ENCODE peak calls at places on chromosomes 4 and X, in five cellular contexts. L is neuronal stem cell, R is H1, E is H9, V is IMR-90. Z is an unnamed sample.
A peak's percentile ranks its signal among the peaks of the same experiment; 100 is the strongest.

GRCh38 chrX:71637253-71637618 is 18.9 kb upstream of the CXCR3 start:
- DNase-seq in E (no peak), V (peak; percentile 35), L (no peak), R (no peak), Z (no peak)

GRCh38 chr4:184801781-184802180 is 24.0 kb downstream of the ACSL1 start:
- DNase-seq in L (no peak), V (peak; percentile 42), E (no peak), R (no peak), Z (no peak)

GRCh38 chr4:152690706-152691651 is 11.2 kb upstream of the TMEM154 start:
- DNase-seq in V (no peak), E (no peak), L (no peak), R (no peak), Z (no peak)

GRCh38 chr4:176191974-176192373 is 3.4 kb downstream of the SPATA4 start:
- DNase-seq in L (no peak), E (no peak), R (no peak), V (peak; percentile 43), Z (no peak)

GRCh38 chrX:139113682-139114081 is 402.2 kb upstream of the FGF13 start:
- DNase-seq in V (no peak), L (no peak), R (no peak), E (no peak), Z (no peak)

GRCh38 chr4:3741217-3742011 is 24.8 kb upstream of the ADRA2C start:
- DNase-seq in L (no peak), R (no peak), V (no peak), E (no peak), Z (no peak)

GRCh38 chr4:44848466-44848865 is 122.1 kb upstream of the GNPDA2 start:
- DNase-seq in E (no peak), L (no peak), R (no peak), V (no peak), Z (no peak)

GRCh38 chr4:178293601-178294000 is 851.4 kb upstream of the AGA start:
- DNase-seq in L (no peak), V (no peak), R (no peak), E (no peak), Z (no peak)

GRCh38 chrX:12423346-12423745 is 285.1 kb downstream of the FRMPD4 start:
- DNase-seq in R (no peak), L (no peak), V (no peak), E (no peak), Z (no peak)

GRCh38 chrX:53316121-53316859 is 34.9 kb upstream of the IQSEC2 start:
- DNase-seq in R (no peak), E (no peak), L (no peak), V (no peak), Z (no peak)

GRCh38 chr4:2243682-2244380 is 1.9 kb upstream of the HAUS3 start:
- DNase-seq in V (peak; percentile 18), E (peak; percentile 31), R (no peak), L (no peak), Z (no peak)

GRCh38 chrX:70168238-70169188 is 8.8 kb upstream of the DGAT2L6 start:
- DNase-seq in R (peak; percentile 10), V (peak; percentile 77), L (no peak), E (peak; percentile 48), Z (peak; percentile 61)

GRCh38 chr4:38730830-38731646 is 51.8 kb downstream of the TLR10 start:
- DNase-seq in E (peak; percentile 92), R (peak; percentile 62), L (peak; percentile 72), V (peak; percentile 94), Z (peak; percentile 82)

GRCh38 chrX:115393271-115393670 is 103.8 kb downstream of the LUZP4 start:
- DNase-seq in E (no peak), L (no peak), V (peak; percentile 67), R (no peak), Z (no peak)

GRCh38 chr4:20773144-20773997 is 73.1 kb downstream of the PACRGL start:
- DNase-seq in E (peak; percentile 73), L (peak; percentile 67), R (peak; percentile 49), V (peak; percentile 54), Z (peak; percentile 36)

GRCh38 chrX:102934624-102935023 is 2.4 kb upstream of the RAB40AL start:
- DNase-seq in V (peak; percentile 4), E (no peak), R (no peak), L (peak; percentile 21), Z (peak; percentile 63)

DNA sequence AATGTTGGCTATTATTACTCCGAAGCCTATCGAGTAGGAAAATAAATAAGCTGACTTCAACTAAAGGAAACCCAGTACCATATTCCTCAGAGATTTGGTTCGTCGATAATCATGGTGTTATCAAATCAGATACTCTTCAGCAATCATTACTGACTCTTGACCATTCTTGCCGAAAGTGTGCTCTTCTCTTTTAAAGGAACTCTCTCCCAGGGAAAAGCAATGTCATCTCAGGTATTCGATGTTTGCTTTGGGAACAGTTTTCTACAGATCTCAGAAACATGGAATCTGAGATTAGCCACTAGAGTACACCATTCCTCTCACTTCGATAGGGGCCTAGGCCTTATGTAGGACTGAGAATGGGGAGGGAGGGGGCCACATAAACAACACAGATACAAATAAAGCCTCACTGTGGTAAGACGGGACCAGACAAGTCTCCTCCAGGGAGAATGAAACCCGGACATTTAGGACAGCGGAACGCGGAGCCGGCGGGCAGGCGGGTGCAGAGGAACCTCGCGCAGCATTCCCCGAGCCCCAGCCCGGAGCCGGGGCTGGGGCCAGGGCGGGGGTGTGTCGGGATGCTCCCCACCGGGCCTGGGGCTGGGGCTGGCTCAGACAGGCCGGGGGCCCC is 586 bp downstream of the DNAJB14 start:
- DNase-seq in L (peak; percentile 9), E (no peak), V (peak; percentile 21), R (no peak), Z (peak; percentile 38)
- H3K14ac ChIP-seq in L (peak overlapping the region; percentile 63), E (peak overlapping the region; percentile 84), V (peak overlapping the region; percentile 81), R (no peak overlapping the region), Z (peak overlapping the region; percentile 43)

DNA sequence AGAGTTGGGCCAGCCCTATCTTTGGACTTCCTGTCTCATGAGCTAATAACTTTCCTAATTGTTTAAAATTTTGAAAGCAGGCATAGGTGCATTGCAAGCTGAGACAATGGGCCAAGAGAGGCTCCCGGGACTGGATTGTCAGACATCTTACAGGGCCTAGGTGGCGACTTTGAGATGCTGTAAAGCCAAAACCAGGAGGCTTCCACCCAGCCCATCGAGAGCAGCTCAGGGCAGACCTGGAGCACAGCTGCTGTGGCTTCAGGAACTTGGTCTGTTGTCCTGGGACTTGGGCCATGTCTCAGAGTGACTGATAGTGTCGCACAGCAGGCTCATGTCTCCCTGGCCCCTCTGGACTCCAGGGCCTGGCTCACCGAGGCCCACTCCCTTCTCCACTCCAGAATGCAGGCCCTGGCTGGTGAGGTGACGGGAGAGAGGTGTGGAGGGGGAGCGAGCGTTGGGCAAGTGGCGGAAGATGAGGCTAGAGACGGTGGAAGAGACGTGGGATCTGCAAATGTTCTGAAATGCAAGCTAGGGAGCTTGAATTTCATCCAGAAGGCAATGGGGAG is 24.1 kb upstream of the MTM1 start:
- DNase-seq in E (peak; percentile 70), R (no peak), L (no peak), V (no peak), Z (peak; percentile 9)
- H3K4me1 ChIP-seq in E (peaks cover 2% of the 10 kb centered on the region), R (no peaks in the 10 kb centered on the region), L (peaks cover 4% of the 10 kb centered on the region), V (no peaks in the 10 kb centered on the region), Z (peaks cover 5% of the 10 kb centered on the region)

GRCh38 chr4:139712882-139713281 is 47.3 kb downstream of the MGST2 start:
- DNase-seq in L (no peak), E (no peak), R (no peak), V (no peak), Z (no peak)
- H3K14ac ChIP-seq in L (no peak overlapping the region), E (no peak overlapping the region), R (no peak overlapping the region), V (no peak overlapping the region), Z (no peak overlapping the region)

GRCh38 chr4:168674869-168675268 is 178.0 kb downstream of the PALLD start:
- DNase-seq in R (no peak), E (no peak), L (no peak), V (peak; percentile 6), Z (no peak)

GRCh38 chr4:168679397-168680176 is 182.7 kb downstream of the PALLD start:
- DNase-seq in L (no peak), E (no peak), R (no peak), V (peak; percentile 59), Z (peak; percentile 26)

GRCh38 chr4:168677879-168678278 is 181.0 kb downstream of the PALLD start:
- DNase-seq in L (no peak), V (no peak), E (no peak), R (no peak), Z (no peak)

GRCh38 chr4:168677063-168677462 is 180.2 kb downstream of the PALLD start:
- DNase-seq in R (no peak), E (no peak), L (no peak), V (no peak), Z (no peak)

GRCh38 chr4:168678751-168679366 is 182.0 kb downstream of the PALLD start:
- DNase-seq in E (no peak), R (no peak), L (no peak), V (no peak), Z (no peak)
- H3K4me1 ChIP-seq in E (no peaks in the 10 kb centered on the region), R (no peaks in the 10 kb centered on the region), L (no peaks in the 10 kb centered on the region), V (peaks cover 15% of the 10 kb centered on the region), Z (peaks cover 21% of the 10 kb centered on the region)

DNA sequence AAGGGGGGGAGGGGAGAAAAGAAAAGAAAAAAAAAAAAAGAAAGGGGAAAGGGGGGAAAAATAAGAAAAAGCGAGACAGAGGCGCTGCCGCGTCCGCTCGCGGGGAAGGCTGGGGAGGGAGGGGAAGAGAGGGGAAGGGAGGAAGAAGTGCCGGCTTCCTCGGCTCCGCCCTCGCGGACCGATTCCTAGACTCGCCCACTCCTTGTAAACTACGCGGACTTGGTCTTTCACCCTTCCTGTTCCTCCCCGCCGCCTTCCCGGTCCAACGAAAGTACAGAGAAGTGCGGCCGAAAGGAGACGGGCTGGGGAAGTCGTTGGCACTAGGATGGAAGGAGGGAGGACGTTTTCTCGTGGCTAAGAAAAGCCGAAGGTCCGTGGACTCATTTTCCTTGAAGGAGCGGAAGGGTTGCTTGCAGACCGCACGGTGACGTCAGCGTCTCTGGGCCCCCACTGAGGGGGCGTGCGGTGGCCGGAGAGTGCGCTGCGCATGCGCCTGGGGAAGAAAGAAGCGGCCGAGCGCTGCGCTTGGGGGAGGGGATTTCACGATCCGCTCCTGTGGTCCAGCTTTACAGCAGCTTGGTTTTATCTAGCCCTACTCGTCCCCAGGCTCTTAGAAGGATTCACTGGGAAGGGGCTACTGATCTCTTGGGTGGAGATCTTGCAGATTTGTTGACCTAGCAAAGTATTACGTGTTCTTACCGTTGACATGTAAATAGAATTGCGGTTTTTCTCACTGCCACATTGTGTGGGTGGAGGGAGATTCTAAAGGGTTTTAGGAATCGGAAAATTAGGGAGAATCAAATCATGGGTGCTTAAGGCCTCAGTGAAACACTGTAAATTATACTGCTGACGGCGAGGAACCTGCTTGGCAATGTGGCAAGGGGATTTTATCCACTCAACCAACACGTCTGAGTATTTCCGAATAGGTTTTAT is at the start of gene CCNI:
- DNase-seq in L (peak; percentile 99), R (peak; percentile 92), E (peak; percentile 97), V (peak; percentile 97), Z (peak; percentile 98)
- H3K14ac ChIP-seq in L (peak within 1 kb of the TSS; percentile 91), R (no peak within 1 kb of the TSS), E (peak within 1 kb of the TSS; percentile 98), V (peak within 1 kb of the TSS; percentile 100), Z (peak within 1 kb of the TSS; percentile 97)

DNA sequence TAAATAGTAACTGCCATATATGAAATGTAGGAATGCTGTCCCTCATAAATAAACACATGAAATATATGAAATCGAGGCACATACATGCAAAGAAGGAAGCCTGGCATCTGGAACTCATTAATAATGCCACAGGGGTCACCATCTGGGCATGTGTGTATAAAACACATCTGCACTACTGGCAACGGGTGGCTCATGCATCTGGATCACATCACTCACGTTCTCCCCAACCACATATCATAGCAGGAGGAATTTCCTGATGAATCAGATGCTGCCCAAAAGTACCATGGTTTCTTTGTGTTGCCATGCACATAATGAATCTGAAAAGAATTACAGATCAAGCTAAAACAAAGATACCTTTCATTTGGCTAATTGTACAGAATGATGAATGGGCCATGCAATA is 28.6 kb downstream of the RNF175 start:
- DNase-seq in E (no peak), R (no peak), L (no peak), V (peak; percentile 64), Z (peak; percentile 8)
- H3K4me1 ChIP-seq in E (no peaks in the 10 kb centered on the region), R (no peaks in the 10 kb centered on the region), L (no peaks in the 10 kb centered on the region), V (no peaks in the 10 kb centered on the region), Z (no peaks in the 10 kb centered on the region)

GRCh38 chrX:14581081-14581480 is 51.7 kb downstream of the GLRA2 start:
- DNase-seq in V (no peak), L (no peak), E (no peak), R (no peak), Z (no peak)
- H3K14ac ChIP-seq in V (no peak overlapping the region), L (no peak overlapping the region), E (no peak overlapping the region), R (no peak overlapping the region), Z (no peak overlapping the region)

Z was measured in trophoblast cell.